ENCODE peak calls at places on chromosomes 16 and 17, in four cellular contexts. C, V, L and F are unnamed samples.

GRCh38 chr17:60599220-60599619 is 773 bp upstream of the PPM1D start:
- DNase-seq in C (peak; percentile 20), V (no peak), L (no peak), F (no peak)

GRCh38 chr16:18800674-18801196 is 614 bp downstream of the ARL6IP1 start:
- DNase-seq in C (no peak), V (peak; percentile 44), L (peak; percentile 39), F (no peak)

GRCh38 chr16:56614549-56614991 is 6.2 kb downstream of the MT2A start:
- DNase-seq in C (no peak), V (peak; percentile 29), L (no peak), F (no peak)

GRCh38 chr17:28997811-28998210 is 8.0 kb downstream of the SEZ6 start:
- DNase-seq in C (no peak), V (no peak), L (no peak), F (no peak)

GRCh38 chr17:1830288-1830687 is 483 bp downstream of the RPA1 start:
- DNase-seq in C (peak; percentile 24), V (peak; percentile 18), L (peak; percentile 29), F (peak; percentile 3)

GRCh38 chr16:70730944-70731343 is 45.1 kb upstream of the MTSS2 start:
- DNase-seq in C (no peak), V (no peak), L (no peak), F (no peak)

GRCh38 chr16:56409195-56409594 is 16.1 kb downstream of the AMFR start:
- DNase-seq in C (no peak), V (peak; percentile 19), L (no peak), F (no peak)

GRCh38 chr17:21425736-21426135 is 49.6 kb downstream of the KCNJ12 start:
- DNase-seq in C (no peak), V (no peak), L (no peak), F (no peak)

GRCh38 chr16:86519649-86520316 is 9.5 kb downstream of the FOXF1 start:
- DNase-seq in C (peak; percentile 81), V (peak; percentile 89), L (peak; percentile 57), F (peak; percentile 71)

GRCh38 chr17:69058165-69058564 is 2.6 kb downstream of the ABCA9 start:
- DNase-seq in C (no peak), V (no peak), L (no peak), F (no peak)

GRCh38 chr17:77098884-77099545 is 41.8 kb upstream of the SEC14L1 start:
- DNase-seq in C (peak; percentile 60), V (peak; percentile 79), L (peak; percentile 47), F (no peak)

GRCh38 chr17:63775420-63775819 is 1.4 kb downstream of the DDX42 start:
- DNase-seq in C (no peak), V (peak; percentile 25), L (no peak), F (no peak)

GRCh38 chr17:36129616-36130015 is 26.0 kb downstream of the CCL4 start:
- DNase-seq in C (no peak), V (no peak), L (no peak), F (no peak)

GRCh38 chr16:19882186-19882585 is 2.5 kb downstream of the GPRC5B start:
- DNase-seq in C (no peak), V (no peak), L (no peak), F (no peak)

GRCh38 chr17:78355045-78355641 is 4.7 kb downstream of the SOCS3 start:
- DNase-seq in C (no peak), V (no peak), L (no peak), F (no peak)

GRCh38 chr16:67902831-67903230 is 9.8 kb downstream of the PSKH1 start:
- DNase-seq in C (no peak), V (peak; percentile 40), L (no peak), F (no peak)

GRCh38 chr17:37702605-37703004 is 42.3 kb downstream of the HNF1B start:
- DNase-seq in C (no peak), V (peak; percentile 20), L (peak; percentile 59), F (no peak)

GRCh38 chr17:7486181-7486580 is 2.0 kb downstream of the POLR2A start:
- DNase-seq in C (no peak), V (peak; percentile 54), L (no peak), F (no peak)

GRCh38 chr16:9099131-9099625 is 7.7 kb downstream of the HAPSTR1 start:
- DNase-seq in C (no peak), V (peak; percentile 53), L (peak; percentile 40), F (no peak)